ENCODE peak calls at places on chromosomes 13 and 19, in four cellular contexts. M is lung, H is ascending aorta, B is AG09309. Z is an unnamed sample.

GRCh38 chr13:113739527-113740285 is 19.3 kb upstream of the TMEM255B start:
- DNase-seq in H (no peak), M (no peak), B (no peak), Z (no peak)

GRCh38 chr19:55156202-55157063 is 1.1 kb downstream of the TNNI3 start:
- DNase-seq in H (no peak), B (no peak), M (peak), Z (no peak)

GRCh38 chr13:20960663-20961309 is 58.2 kb upstream of the XPO4 start:
- DNase-seq in H (no peak), B (no peak), M (no peak), Z (no peak)

GRCh38 chr13:102914629-102914935 is 68.8 kb downstream of the ERCC5 start:
- DNase-seq in B (no peak), H (no peak), M (no peak), Z (no peak)

GRCh38 chr19:41426952-41427646 is at the start of gene B3GNT8:
- DNase-seq in H (peak), B (no peak), M (peak), Z (no peak)

GRCh38 chr13:108158746-108159145 is 56.6 kb downstream of the LIG4 start:
- DNase-seq in M (no peak), B (no peak), H (no peak), Z (no peak)

GRCh38 chr13:99251908-99252307 is 6.3 kb downstream of the GPR18 start:
- DNase-seq in H (no peak), M (no peak), B (no peak), Z (no peak)

GRCh38 chr19:32817252-32817912 is 52.2 kb downstream of the SLC7A9 start:
- DNase-seq in M (no peak), B (no peak), H (no peak), Z (no peak)

GRCh38 chr13:98986226-98986846 is 8.5 kb upstream of the DOCK9 start:
- DNase-seq in M (no peak), B (no peak), H (no peak), Z (no peak)

GRCh38 chr13:49444517-49445395 is 682 bp downstream of the SETDB2 start:
- DNase-seq in B (no peak), M (no peak), H (no peak), Z (no peak)

GRCh38 chr19:6213266-6213595 is 66.5 kb downstream of the MLLT1 start:
- DNase-seq in H (no peak), M (no peak), B (no peak), Z (no peak)

GRCh38 chr19:40962460-40962961 is 28.6 kb upstream of the CYP2B6 start:
- DNase-seq in H (no peak), M (no peak), B (peak), Z (no peak)

GRCh38 chr19:35378356-35378755 is 7.5 kb downstream of the GPR42 start:
- DNase-seq in M (no peak), B (no peak), H (no peak), Z (no peak)

GRCh38 chr13:40668335-40668734 is 1.9 kb upstream of the FOXO1 start:
- DNase-seq in B (no peak), H (no peak), M (peak), Z (no peak)

GRCh38 chr13:113648218-113648615 is 9.8 kb downstream of the ATP4B start:
- DNase-seq in M (no peak), H (no peak), B (no peak), Z (no peak)

GRCh38 chr13:77544365-77544764 is 8.9 kb downstream of the SCEL start:
- DNase-seq in H (no peak), M (peak), B (no peak), Z (no peak)

GRCh38 chr13:72651196-72651595 is 76.2 kb downstream of the MZT1 start:
- DNase-seq in M (no peak), B (no peak), H (no peak), Z (no peak)

GRCh38 chr13:113122571-113123225 is at the start of gene F10:
- DNase-seq in H (peak), M (peak), B (peak), Z (no peak)

GRCh38 chr19:14529254-14530004 is at the start of gene TECR:
- DNase-seq in H (peak), B (peak), M (peak), Z (peak)

GRCh38 chr13:97432232-97432916 is 1.6 kb upstream of the RAP2A start:
- DNase-seq in H (no peak), B (no peak), M (no peak), Z (no peak)

GRCh38 chr19:35013820-35014754 is 14.0 kb downstream of the GRAMD1A start:
- DNase-seq in B (no peak), M (no peak), H (no peak), Z (no peak)

GRCh38 chr13:23500858-23501257 is 67.4 kb upstream of the SACS start:
- DNase-seq in M (no peak), H (no peak), B (peak), Z (no peak)

GRCh38 chr13:74444161-74444571 is 310.0 kb upstream of the KLF12 start:
- DNase-seq in H (no peak), B (no peak), M (no peak), Z (no peak)

GRCh38 chr13:76043882-76044281 is 407.8 kb downstream of the LMO7 start:
- DNase-seq in B (no peak), H (no peak), M (no peak), Z (no peak)

GRCh38 chr19:54552913-54553310 is 20.7 kb upstream of the LILRA2 start:
- DNase-seq in H (no peak), B (no peak), M (no peak), Z (no peak)

DNA sequence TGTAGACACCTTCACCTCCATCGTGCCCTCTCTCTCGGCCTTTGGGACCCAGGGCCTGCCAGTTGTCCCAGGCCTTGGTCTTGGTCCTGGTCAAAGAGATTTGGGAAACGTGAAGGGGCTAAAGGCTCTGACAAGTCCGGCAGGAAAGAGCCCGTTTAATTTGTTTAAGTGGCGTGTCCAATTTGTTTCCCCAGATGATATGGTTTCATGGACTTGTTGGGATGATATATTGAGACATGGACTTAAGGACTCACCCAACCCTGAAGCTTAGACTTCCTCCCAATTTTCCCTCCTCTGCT is 2.7 kb downstream of the CLEC11A start:
- DNase-seq in M (no peak), B (no peak), H (no peak), Z (no peak)
- H3K4me3 ChIP-seq in M (no peak), B (peak), H (peak), Z (no peak)

DNA sequence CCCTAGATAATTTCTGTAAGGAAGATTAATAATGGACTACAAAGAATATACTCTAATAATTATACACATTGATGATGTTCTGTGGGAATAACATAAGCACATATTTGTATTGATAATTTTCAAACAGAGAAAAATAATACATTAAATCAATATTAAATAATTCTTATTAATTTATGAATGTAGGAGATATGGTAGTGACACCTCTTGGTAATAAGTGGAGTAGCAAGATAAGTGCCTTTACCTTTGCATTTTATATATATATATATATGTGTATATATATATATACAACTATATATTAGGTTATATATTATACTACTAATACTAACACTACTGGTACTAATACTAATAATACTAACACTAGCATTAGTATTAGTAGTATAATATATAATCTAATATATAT is 905.8 kb downstream of the SLITRK1 start:
- DNase-seq in M (no peak), B (no peak), H (no peak), Z (no peak)
- TF ChIP-seq CTCF in M (no peak), B (no peak), H (no peak), Z (no peak)

DNA sequence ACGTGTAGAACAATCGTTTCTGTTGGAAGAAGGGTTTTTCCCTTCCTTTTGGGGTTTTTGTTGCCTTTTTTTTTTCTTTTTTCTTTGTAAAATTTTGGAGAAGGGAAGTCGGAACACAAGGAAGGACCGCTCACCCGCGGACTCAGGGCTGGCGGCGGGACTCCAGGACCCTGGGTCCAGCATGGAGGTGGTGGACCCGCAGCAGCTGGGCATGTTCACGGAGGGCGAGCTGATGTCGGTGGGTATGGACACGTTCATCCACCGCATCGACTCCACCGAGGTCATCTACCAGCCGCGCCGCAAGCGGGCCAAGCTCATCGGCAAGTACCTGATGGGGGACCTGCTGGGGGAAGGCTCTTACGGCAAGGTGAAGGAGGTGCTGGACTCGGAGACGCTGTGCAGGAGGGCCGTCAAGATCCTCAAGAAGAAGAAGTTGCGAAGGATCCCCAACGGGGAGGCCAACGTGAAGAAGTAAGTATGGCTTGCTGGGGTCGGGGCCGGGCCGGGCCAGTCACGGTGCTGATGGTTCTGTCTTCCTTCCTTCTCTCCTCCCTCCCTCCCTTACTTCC is 1.2 kb downstream of the STK11 start:
- DNase-seq in B (no peak), H (no peak), M (no peak), Z (no peak)
- H3K4me3 ChIP-seq in B (peak), H (peak), M (peak), Z (peak)

DNA sequence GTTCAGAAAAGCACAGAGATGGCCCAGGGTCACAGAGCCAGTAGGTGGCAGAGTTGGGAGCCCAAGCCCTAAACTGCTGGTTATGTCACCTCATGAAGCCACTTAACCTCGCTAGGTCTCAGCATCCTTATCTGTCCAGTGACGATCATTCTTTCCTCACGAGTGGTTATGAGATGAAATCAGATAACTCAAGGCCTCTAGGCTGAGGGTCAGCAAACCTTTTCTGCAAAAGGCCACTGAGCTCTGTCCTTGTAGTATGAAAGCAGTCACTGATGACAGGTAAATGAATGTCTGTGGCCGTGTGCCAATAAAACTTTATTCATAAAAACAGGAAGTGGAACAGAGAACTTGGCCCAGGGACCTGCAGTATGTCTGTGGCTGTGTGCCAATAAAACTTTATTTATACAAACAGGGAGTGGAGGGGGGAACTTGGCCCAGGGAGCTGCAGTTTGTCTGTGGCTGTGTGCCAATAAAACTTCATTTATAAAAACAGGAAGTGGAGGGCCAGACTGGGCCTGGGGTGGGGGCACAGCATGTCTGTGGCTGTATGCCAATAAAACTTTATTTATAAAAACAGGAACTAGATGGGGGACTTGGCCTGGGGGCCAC is 71.2 kb downstream of the GNG7 start:
- DNase-seq in M (no peak), H (no peak), B (no peak), Z (peak)
- TF ChIP-seq CTCF in M (no peak), H (no peak), B (no peak), Z (no peak)

GRCh38 chr19:42473686-42474085 is 30.9 kb upstream of the CXCL17 start:
- DNase-seq in B (no peak), M (no peak), H (no peak), Z (no peak)
- H3K4me3 ChIP-seq in B (no peak), M (no peak), H (no peak), Z (no peak)

DNA sequence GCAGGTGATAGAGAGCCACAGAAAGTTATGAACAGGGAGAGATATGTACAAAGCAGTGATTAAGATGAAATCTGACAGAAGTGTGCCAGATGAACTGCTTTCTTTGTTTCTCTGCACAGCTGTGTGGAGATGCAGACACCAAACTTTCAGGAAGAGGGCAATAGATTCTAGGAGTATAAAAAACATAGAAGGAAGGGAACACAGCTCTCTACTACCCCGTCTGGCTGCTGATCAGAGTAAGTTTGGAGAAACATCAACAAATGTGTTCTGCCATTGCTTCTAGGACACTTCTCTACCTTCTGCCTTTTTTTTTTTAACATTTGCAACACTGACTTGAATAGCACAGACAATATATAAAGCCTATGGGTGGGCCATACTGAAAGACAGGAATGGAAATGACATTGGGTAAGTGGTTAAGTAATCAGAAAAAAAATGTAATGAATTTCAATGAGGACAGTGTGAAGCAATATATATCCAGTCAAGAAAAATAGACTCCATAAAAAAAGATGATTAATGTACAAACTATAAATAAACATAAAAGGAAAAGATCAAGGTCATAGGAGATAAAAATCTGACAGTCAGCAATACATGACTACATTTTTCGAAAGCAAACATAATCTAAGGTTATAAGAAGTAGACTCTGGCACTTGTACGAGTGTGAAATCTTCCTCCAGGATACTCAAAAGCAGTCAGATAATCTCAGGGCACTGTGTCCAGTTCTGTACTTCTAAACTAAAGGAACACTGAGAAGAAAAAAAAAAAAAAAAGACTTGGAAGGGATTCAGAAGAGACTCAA is 21.4 kb downstream of the NUFIP1 start:
- DNase-seq in M (no peak), B (no peak), H (no peak), Z (no peak)
- TF ChIP-seq CTCF in M (no peak), B (peak), H (no peak), Z (no peak)

GRCh38 chr13:110559986-110560385 is 1.5 kb downstream of the RAB20 start:
- DNase-seq in H (no peak), M (no peak), B (no peak), Z (no peak)
- H3K4me3 ChIP-seq in H (peak), M (peak), B (no peak), Z (no peak)

GRCh38 chr19:43755256-43755801 is 567 bp upstream of the SMG9 start:
- DNase-seq in H (peak), M (peak), B (no peak), Z (no peak)

GRCh38 chr19:43763473-43763939 is 8.7 kb upstream of the SMG9 start:
- DNase-seq in B (no peak), H (peak), M (no peak), Z (no peak)

GRCh38 chr19:43760941-43761340 is 6.2 kb upstream of the SMG9 start:
- DNase-seq in B (no peak), H (no peak), M (no peak), Z (no peak)

GRCh38 chr19:43762814-43763213 is 8.1 kb upstream of the SMG9 start:
- DNase-seq in B (no peak), M (no peak), H (no peak), Z (no peak)

DNA sequence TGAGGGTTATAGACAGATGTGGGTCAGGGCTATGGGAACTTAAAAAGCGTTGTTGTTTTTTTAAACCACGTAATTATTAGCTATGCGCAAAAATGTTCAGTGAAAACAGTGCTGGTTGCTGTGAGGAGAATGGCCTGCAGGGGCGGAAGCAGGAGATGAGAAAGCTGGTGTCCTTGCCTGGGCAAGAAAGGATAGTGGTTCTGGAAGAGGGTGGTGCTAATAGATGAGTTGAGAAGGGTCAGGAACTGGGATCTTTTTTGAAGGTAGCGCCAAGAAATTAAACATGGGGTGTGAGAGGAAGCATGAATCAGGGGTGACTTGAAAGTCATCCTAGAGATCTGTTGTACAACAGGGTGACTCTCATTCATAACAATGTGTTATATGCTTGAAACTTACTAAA is 4.8 kb upstream of the SMG9 start:
- DNase-seq in B (no peak), H (no peak), M (no peak), Z (no peak)
- TF ChIP-seq CTCF in B (peak), H (no peak), M (no peak), Z (peak)

DNA sequence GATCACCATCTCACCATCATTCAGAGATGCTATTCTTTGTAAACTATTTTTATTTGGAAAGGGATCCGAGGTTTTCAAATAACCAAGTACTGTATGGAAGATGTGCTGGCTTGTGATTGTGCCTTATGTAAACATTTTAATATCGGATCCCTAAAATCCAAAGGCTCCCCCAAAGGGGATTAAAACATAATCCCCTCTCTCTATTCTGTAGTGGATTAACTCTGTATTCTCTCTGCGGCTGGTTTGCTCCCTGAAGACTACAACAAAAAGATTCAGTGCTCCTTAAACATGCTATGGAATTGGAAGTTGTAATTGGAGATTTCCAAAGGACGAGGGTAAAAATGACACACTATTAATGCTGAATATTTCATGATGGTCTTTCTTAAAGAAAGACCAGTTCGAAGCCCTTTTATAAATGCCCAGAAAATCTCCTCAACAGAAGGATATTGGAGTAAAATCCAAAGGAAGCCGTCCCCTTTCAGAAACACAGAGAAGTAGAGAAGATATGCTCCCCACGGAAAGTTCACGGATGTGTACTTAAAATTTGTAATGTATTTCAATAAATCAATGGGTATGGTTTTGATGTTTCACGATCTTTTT is 6.6 kb downstream of the MAB21L1 start:
- DNase-seq in M (no peak), B (no peak), H (no peak), Z (no peak)
- H3K4me3 ChIP-seq in M (no peak), B (no peak), H (no peak), Z (no peak)

Z was measured in GM12864.